ENCODE peak calls at places on chromosomes 3 and 15, in six cellular contexts. A, R, Y, H, F and U are unnamed samples.

GRCh38 chr3:148943531-148944200 is 47.7 kb upstream of the GYG1 start:
- DNase-seq in A (peak; percentile 81), R (no peak), Y (peak; percentile 81), H (no peak), F (peak; percentile 89), U (peak; percentile 91)

GRCh38 chr3:84717894-84718293 is 240.9 kb upstream of the CADM2 start:
- DNase-seq in A (no peak), R (no peak), Y (no peak), H (no peak), F (no peak), U (no peak)

GRCh38 chr3:30042274-30042859 is 564.0 kb upstream of the TGFBR2 start:
- DNase-seq in A (peak; percentile 50), R (peak; percentile 38), Y (peak; percentile 74), H (peak; percentile 54), F (peak; percentile 88), U (peak; percentile 28)

GRCh38 chr3:60998855-60999254 is 252.4 kb downstream of the FHIT start:
- DNase-seq in A (no peak), R (no peak), Y (no peak), H (no peak), F (no peak), U (no peak)

GRCh38 chr15:84629033-84629432 is 25.1 kb downstream of the WDR73 start:
- DNase-seq in A (no peak), R (no peak), Y (no peak), H (no peak), F (no peak), U (no peak)

GRCh38 chr3:147903037-147903436 is 493.9 kb downstream of the ZIC1 start:
- DNase-seq in A (no peak), R (no peak), Y (no peak), H (no peak), F (no peak), U (no peak)

GRCh38 chr3:44355634-44356033 is 17.1 kb downstream of the TCAIM start:
- DNase-seq in A (no peak), R (no peak), Y (no peak), H (no peak), F (peak; percentile 60), U (peak; percentile 50)

GRCh38 chr3:101732240-101732641 is 7.8 kb downstream of the CEP97 start:
- DNase-seq in A (no peak), R (no peak), Y (no peak), H (no peak), F (no peak), U (no peak)

GRCh38 chr3:117661636-117662095 is 952.1 kb downstream of the TUSC7 start:
- DNase-seq in A (no peak), R (no peak), Y (no peak), H (no peak), F (no peak), U (peak; percentile 5)

GRCh38 chr3:156230291-156230900 is 110.0 kb downstream of the KCNAB1 start:
- DNase-seq in A (no peak), R (no peak), Y (no peak), H (no peak), F (no peak), U (no peak)

GRCh38 chr3:155233213-155233612 is 60.3 kb downstream of the STRIT1 start:
- DNase-seq in A (no peak), R (no peak), Y (peak; percentile 49), H (peak; percentile 28), F (peak; percentile 14), U (peak; percentile 14)

GRCh38 chr15:43204016-43204901 is 16.6 kb downstream of the EPB42 start:
- DNase-seq in A (peak; percentile 20), R (peak; percentile 25), Y (peak; percentile 32), H (peak; percentile 58), F (peak; percentile 67), U (peak; percentile 46)

GRCh38 chr15:40289140-40289775 is 6.4 kb upstream of the ANKRD63 start:
- DNase-seq in A (no peak), R (no peak), Y (peak; percentile 40), H (peak; percentile 78), F (no peak), U (peak; percentile 63)

GRCh38 chr3:55189359-55189801 is 261.5 kb upstream of the LRTM1 start:
- DNase-seq in A (no peak), R (no peak), Y (peak; percentile 45), H (no peak), F (no peak), U (no peak)

GRCh38 chr15:38130200-38130567 is 122.5 kb upstream of the SPRED1 start:
- DNase-seq in A (no peak), R (no peak), Y (no peak), H (no peak), F (no peak), U (no peak)

GRCh38 chr3:3200632-3201212 is 21.2 kb upstream of the CRBN start:
- DNase-seq in A (peak; percentile 45), R (no peak), Y (peak; percentile 54), H (peak; percentile 45), F (peak; percentile 48), U (peak; percentile 19)

GRCh38 chr3:145243875-145244274 is 917.1 kb downstream of the PLOD2 start:
- DNase-seq in A (no peak), R (no peak), Y (no peak), H (no peak), F (peak; percentile 2), U (no peak)

GRCh38 chr15:68154923-68155559 is 50.1 kb downstream of the CALML4 start:
- DNase-seq in A (peak; percentile 52), R (no peak), Y (peak; percentile 43), H (peak; percentile 62), F (peak; percentile 71), U (peak; percentile 35)

GRCh38 chr15:101310508-101310907 is 15.5 kb upstream of the SNRPA1 start:
- DNase-seq in A (no peak), R (no peak), Y (no peak), H (no peak), F (no peak), U (no peak)